ENCODE peak calls at places on chromosomes 13 and 19, in four cellular contexts. One of them, this sample, is unnamed.

GRCh38 chr19:32168111-32168510 is 177.3 kb upstream of the ZNF507 start:
- DNase-seq in ureter: no peak
- DNase-seq in activated naive CD4-positive, alpha-beta T cell treated with Interleukin-2 at 50 U/mL for 16 hours: no peak
- DNase-seq in iris pigment epithelial cell: no peak
- DNase-seq in this sample: no peak

GRCh38 chr19:5563941-5564612 is 3.7 kb downstream of the TINCR start:
- DNase-seq in ureter: no peak
- DNase-seq in activated naive CD4-positive, alpha-beta T cell treated with Interleukin-2 at 50 U/mL for 16 hours: no peak
- DNase-seq in iris pigment epithelial cell: peak; percentile 28
- DNase-seq in this sample: no peak

GRCh38 chr13:47794963-47795362 is 206.1 kb downstream of the SUCLA2 start:
- DNase-seq in ureter: no peak
- DNase-seq in activated naive CD4-positive, alpha-beta T cell treated with Interleukin-2 at 50 U/mL for 16 hours: no peak
- DNase-seq in iris pigment epithelial cell: peak; percentile 16
- DNase-seq in this sample: no peak

GRCh38 chr19:39435499-39436349 is at the start of gene RPS16:
- DNase-seq in ureter: peak; percentile 99
- DNase-seq in activated naive CD4-positive, alpha-beta T cell treated with Interleukin-2 at 50 U/mL for 16 hours: peak; percentile 100
- DNase-seq in iris pigment epithelial cell: peak; percentile 98
- DNase-seq in this sample: peak; percentile 100

GRCh38 chr19:41264581-41265375 is 606 bp downstream of the HNRNPUL1 start:
- DNase-seq in ureter: peak; percentile 80
- DNase-seq in activated naive CD4-positive, alpha-beta T cell treated with Interleukin-2 at 50 U/mL for 16 hours: peak; percentile 62
- DNase-seq in iris pigment epithelial cell: peak; percentile 34
- DNase-seq in this sample: peak; percentile 65

GRCh38 chr13:25691654-25692053 is 319.9 kb downstream of the ATP8A2 start:
- DNase-seq in ureter: no peak
- DNase-seq in activated naive CD4-positive, alpha-beta T cell treated with Interleukin-2 at 50 U/mL for 16 hours: no peak
- DNase-seq in iris pigment epithelial cell: no peak
- DNase-seq in this sample: no peak

GRCh38 chr13:51942189-51942588 is 69.1 kb downstream of the ATP7B start:
- DNase-seq in ureter: no peak
- DNase-seq in activated naive CD4-positive, alpha-beta T cell treated with Interleukin-2 at 50 U/mL for 16 hours: peak; percentile 22
- DNase-seq in iris pigment epithelial cell: no peak
- DNase-seq in this sample: no peak

GRCh38 chr13:114339779-114340534 is 25.7 kb downstream of the CHAMP1 start:
- DNase-seq in ureter: no peak
- DNase-seq in activated naive CD4-positive, alpha-beta T cell treated with Interleukin-2 at 50 U/mL for 16 hours: peak; percentile 44
- DNase-seq in iris pigment epithelial cell: peak; percentile 26
- DNase-seq in this sample: peak; percentile 38

GRCh38 chr19:11291991-11292390 is 4.0 kb upstream of the TSPAN16 start:
- DNase-seq in ureter: no peak
- DNase-seq in activated naive CD4-positive, alpha-beta T cell treated with Interleukin-2 at 50 U/mL for 16 hours: no peak
- DNase-seq in iris pigment epithelial cell: no peak
- DNase-seq in this sample: no peak

This sample was measured in activated T-cell treated with anti-CD3 and anti-CD28 coated beads, Interleukin-2, amount 50 U/mL, for 72 hours.